ENCODE peak calls at places on chromosomes 16 and 17, in five cellular contexts. Z is heart left ventricle, F is DND-41, G is ascending aorta, T is mesendoderm. V is an unnamed sample. For H3K4me1, the result is how much of the 10 kb centered on the place peaks cover.

GRCh38 chr17:73251871-73252270 is 9.8 kb downstream of the CPSF4L start:
- DNase-seq in Z (no peak), F (no peak), G (no peak), T (no peak), V (no peak)

GRCh38 chr16:82699711-82700495 is 73.1 kb downstream of the CDH13 start:
- DNase-seq in Z (peak), F (no peak), G (peak), T (peak), V (peak)

GRCh38 chr16:87550510-87550961 is 51.8 kb upstream of the JPH3 start:
- DNase-seq in Z (peak), F (peak), G (no peak), T (peak), V (peak)

GRCh38 chr17:17693253-17693954 is 12.1 kb downstream of the RAI1 start:
- DNase-seq in Z (peak), F (no peak), G (peak), T (peak), V (peak)

GRCh38 chr16:52569296-52569695 is 22.4 kb upstream of the TOX3 start:
- DNase-seq in Z (no peak), F (no peak), G (no peak), T (no peak), V (no peak)

GRCh38 chr17:8859029-8859803 is 8.3 kb downstream of the PIK3R6 start:
- DNase-seq in Z (no peak), F (peak), G (peak), T (no peak), V (peak)

GRCh38 chr16:22267764-22268163 is 29.4 kb upstream of the POLR3E start:
- DNase-seq in Z (no peak), F (no peak), G (no peak), T (no peak), V (no peak)

GRCh38 chr16:66412182-66412581 is 14.9 kb upstream of the BEAN1 start:
- DNase-seq in Z (no peak), F (no peak), G (no peak), T (no peak), V (no peak)

GRCh38 chr16:4370570-4371480 is 823 bp upstream of the VASN start:
- DNase-seq in Z (peak), F (no peak), G (peak), T (no peak), V (peak)

GRCh38 chr16:83887088-83887487 is 11.8 kb upstream of the MLYCD start:
- DNase-seq in Z (no peak), F (no peak), G (no peak), T (no peak), V (peak)

DNA sequence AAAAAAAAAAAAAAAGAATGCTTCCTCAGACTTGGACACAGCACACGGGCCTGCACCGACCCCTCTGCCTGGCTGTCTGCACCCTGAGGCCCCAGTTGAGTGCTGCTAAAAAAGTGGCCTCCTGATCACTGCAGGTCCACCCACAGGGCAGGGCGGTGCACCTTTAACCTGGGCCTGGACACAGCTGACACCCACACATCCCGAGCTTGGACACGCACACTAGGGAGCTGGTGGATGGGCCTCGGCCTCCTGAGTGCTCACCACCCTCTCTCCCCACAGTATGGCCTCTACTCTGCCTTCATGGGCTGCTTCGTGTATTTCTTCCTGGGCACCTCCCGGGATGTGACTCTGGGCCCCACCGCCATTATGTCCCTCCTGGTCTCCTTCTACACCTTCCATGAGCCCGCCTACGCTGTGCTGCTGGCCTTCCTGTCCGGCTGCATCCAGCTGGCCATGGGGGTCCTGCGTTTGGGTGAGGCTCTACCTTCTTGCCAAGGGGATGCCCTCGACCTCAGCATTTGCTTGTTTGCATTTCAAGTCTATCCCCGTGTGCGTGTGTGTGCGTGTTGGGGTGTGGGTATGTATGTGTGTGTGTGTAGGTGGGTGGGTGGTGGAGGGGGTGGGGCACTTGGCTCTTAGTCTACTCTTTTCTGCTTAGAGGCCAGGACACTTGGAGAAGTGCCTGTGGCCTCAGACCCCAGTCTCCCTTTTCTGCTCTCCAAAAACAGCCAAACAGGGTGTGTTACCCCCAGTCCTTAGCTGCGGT is 2.3 kb downstream of the SLC26A11 start:
- DNase-seq in Z (no peak), F (no peak), G (no peak), T (no peak), V (no peak)
- H3K27ac ChIP-seq in Z (no peak), F (no peak), G (no peak), T (no peak), V (no peak)

GRCh38 chr17:59760164-59760563 is 52.7 kb downstream of the VMP1 start:
- DNase-seq in Z (no peak), F (no peak), G (no peak), T (no peak), V (no peak)
- H3K4me1 ChIP-seq in Z (under half), F (under half), G (under half), T (under half), V (half or more)

DNA sequence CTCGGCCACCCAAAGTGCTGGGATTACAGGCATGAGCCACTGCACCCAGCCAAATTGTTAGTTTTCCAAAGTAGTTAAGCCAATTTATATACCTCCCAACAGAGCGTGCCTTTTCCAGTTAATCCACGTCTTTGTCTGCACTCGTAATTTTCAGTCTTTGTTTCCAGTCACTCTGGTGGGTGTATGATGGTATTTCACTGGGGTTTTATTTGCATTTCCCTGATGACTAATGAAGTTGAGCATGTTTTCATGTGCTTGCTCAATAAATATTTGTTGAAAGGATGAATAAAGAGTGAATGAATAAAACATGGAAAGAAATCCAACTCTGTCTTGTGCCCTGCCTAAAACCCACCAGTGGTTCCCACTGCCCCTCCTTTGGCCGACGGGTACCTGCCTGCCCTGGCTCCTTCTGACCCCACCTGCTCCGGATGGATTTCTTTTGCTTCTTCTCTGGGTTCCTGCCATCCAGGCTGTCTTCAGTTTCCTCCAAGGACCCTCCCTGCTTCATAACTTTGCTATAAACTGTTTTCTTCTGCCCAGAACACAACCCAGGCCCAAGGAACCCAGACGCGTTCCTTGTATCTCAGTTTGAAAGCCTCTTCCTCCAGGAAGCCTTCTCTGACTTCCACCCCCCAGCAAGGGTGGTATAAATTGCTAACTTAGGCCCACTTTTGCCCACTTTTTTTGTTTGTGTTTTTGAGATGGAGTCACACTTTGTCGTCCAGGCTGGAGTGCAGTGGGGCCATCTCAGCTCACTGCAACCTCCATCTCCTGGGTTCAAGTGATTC is 3.0 kb upstream of the ABCC1 start:
- DNase-seq in Z (no peak), F (no peak), G (no peak), T (no peak), V (peak)
- H3K27ac ChIP-seq in Z (no peak), F (no peak), G (peak), T (no peak), V (peak)

DNA sequence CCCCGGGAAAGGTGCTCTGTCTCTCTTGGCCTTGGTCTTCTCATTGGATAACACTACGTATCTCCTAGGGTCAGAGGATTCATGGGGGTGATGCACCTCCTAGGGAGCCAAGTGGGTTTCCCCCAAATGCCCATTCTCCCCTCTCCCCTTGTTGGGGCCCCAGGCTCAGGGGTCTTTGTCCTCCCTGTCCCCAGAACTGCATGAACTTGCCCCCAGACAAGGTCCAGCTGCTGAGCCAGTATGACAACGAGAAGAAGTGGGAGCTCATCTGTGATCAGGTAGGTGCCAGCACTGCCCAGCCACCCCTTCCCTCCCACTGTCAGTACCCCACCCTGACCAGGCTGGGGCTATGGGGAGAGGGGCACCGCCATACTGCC is 8.7 kb downstream of the FMNL1 start:
- DNase-seq in Z (no peak), F (no peak), G (no peak), T (no peak), V (no peak)
- H3K4me1 ChIP-seq in Z (half or more), F (half or more), G (under half), T (under half), V (under half)

GRCh38 chr17:81650951-81651350 is 5.4 kb downstream of the PDE6G start:
- DNase-seq in Z (no peak), F (no peak), G (no peak), T (no peak), V (no peak)

GRCh38 chr17:81648013-81648706 is 8.2 kb downstream of the PDE6G start:
- DNase-seq in Z (no peak), F (no peak), G (no peak), T (no peak), V (peak)

GRCh38 chr17:81652901-81653771 is 3.2 kb downstream of the PDE6G start:
- DNase-seq in Z (no peak), F (peak), G (no peak), T (peak), V (no peak)

GRCh38 chr17:81648707-81649085 is 7.6 kb downstream of the PDE6G start:
- DNase-seq in Z (no peak), F (no peak), G (no peak), T (no peak), V (no peak)

DNA sequence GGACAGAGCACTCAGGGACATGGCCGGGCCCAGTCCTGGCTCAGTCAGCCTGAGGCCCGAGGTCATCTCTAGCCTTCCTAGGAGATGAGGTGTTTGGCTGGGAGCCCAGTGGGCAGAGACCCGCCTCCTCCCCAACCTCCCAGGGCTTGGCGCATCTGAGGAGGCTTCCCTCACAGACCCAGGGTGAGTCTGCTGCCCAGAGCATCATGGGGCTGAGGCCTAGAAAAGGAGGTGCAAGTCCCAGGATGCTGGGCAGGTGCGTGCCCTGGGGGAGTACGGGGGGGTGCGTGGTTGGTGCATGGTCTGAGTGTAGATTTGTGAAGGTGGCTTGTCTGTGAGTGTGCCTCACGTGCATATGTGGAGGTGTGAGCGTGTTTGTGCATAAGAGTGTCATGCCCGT is 4.7 kb downstream of the PDE6G start:
- DNase-seq in Z (no peak), F (no peak), G (no peak), T (no peak), V (peak)
- H3K27ac ChIP-seq in Z (no peak), F (no peak), G (no peak), T (no peak), V (no peak)

DNA sequence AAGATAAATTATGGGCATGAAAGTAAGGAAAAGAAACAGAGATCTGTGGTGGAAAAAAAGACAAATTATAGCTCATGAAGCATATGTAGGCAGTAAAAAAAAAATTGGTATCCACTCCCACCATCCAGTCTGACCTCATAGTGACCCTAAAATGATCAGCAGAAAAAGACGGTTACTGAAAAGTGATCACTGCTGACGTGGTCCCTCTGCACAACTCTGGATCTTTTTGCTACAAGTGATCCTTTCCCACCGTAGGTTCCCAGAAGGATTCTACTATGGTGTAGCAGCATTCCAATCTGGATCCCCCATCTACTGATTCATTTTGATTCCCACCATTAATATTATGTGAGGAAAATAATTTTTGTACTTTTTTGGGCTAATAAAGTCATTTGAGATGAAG is 10.9 kb upstream of the CHST6 start:
- DNase-seq in Z (no peak), F (no peak), G (no peak), T (no peak), V (peak)
- H3K4me1 ChIP-seq in Z (under half), F (under half), G (under half), T (under half), V (under half)

GRCh38 chr17:4520060-4520880 is 21.6 kb downstream of the SPNS2 start:
- DNase-seq in Z (no peak), F (no peak), G (no peak), T (no peak), V (no peak)

GRCh38 chr17:4519361-4519788 is 20.7 kb downstream of the SPNS2 start:
- DNase-seq in Z (peak), F (no peak), G (no peak), T (no peak), V (no peak)

GRCh38 chr17:4520881-4521600 is 22.4 kb downstream of the SPNS2 start:
- DNase-seq in Z (peak), F (no peak), G (no peak), T (no peak), V (peak)

GRCh38 chr17:4516740-4517139 is 18.1 kb downstream of the SPNS2 start:
- DNase-seq in Z (no peak), F (no peak), G (no peak), T (no peak), V (no peak)

DNA sequence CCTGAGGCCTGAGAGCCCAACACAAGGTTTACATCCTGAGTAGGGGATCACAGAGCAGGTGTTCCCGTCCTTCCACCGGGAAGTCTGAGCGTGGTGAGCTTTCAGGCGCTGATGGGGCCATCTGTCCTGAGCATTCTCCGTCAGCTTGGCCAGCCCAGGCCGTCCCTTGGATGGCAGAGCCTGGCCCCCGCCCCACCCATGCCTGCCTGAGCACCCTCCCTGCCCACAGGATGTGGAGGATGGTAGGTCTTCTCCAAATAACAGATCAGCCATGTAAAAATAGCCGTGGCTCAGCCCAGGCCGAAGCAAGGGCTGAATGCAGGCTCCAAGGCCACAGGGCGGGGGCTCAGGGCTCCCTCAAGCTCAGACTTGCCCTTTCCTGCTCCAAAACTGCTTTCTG is 20.2 kb downstream of the SPNS2 start:
- DNase-seq in Z (no peak), F (no peak), G (no peak), T (no peak), V (no peak)
- H3K27ac ChIP-seq in Z (peak), F (no peak), G (peak), T (no peak), V (no peak)

GRCh38 chr17:10336393-10336792 is 36.4 kb downstream of the MYH13 start:
- DNase-seq in Z (no peak), F (no peak), G (no peak), T (no peak), V (no peak)

GRCh38 chr17:10337136-10337535 is 35.7 kb downstream of the MYH13 start:
- DNase-seq in Z (no peak), F (no peak), G (no peak), T (no peak), V (peak)

GRCh38 chr17:10337976-10338375 is 34.8 kb downstream of the MYH13 start:
- DNase-seq in Z (no peak), F (no peak), G (no peak), T (no peak), V (peak)
- H3K4me1 ChIP-seq in Z (under half), F (under half), G (under half), T (under half), V (under half)

GRCh38 chr17:20187049-20187448 is 177.9 kb downstream of the SPECC1 start:
- DNase-seq in Z (no peak), F (no peak), G (no peak), T (no peak), V (peak)

GRCh38 chr17:20189322-20189721 is 180.2 kb downstream of the SPECC1 start:
- DNase-seq in Z (no peak), F (no peak), G (no peak), T (peak), V (peak)

GRCh38 chr17:20191066-20191465 is 181.9 kb downstream of the SPECC1 start:
- DNase-seq in Z (no peak), F (no peak), G (no peak), T (no peak), V (peak)

GRCh38 chr17:20189979-20190378 is 180.8 kb downstream of the SPECC1 start:
- DNase-seq in Z (no peak), F (no peak), G (no peak), T (no peak), V (no peak)

DNA sequence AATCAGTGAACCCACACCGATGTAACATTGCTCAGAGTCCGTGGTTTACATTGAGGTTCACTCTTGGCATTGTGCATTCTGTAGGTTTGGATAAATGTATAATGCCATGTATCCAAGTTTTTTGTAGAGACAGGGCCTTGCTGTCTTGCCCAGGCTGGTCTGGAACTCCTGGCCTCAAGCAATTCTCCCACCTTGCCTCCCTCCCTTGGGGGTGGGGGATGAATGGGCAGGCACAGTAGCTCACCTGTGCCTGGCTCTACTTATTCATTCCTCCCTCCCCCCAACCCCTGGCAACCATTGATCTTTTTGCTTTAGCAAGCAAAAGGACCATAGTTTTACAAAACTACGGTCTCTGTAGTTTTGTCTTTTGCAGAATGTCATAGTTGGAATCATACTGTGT is 181.4 kb downstream of the SPECC1 start:
- DNase-seq in Z (no peak), F (no peak), G (no peak), T (no peak), V (no peak)
- H3K27ac ChIP-seq in Z (no peak), F (no peak), G (no peak), T (no peak), V (no peak)

V was measured in GM23248.